ENCODE peak calls at places on chromosomes 11 and 22, in ten cellular contexts. H is heart left ventricle, M is tibial nerve, K is uterus, Q is A549, B is H54, V is HCT116, Z is IMR-90, J is GM12878, A is gastrocnemius medialis. W is an unnamed sample.

GRCh38 chr11:78651923-78652602 is 77.4 kb upstream of the NARS2 start:
- DNase-seq in H (no peak), M (no peak), K (no peak), Q (no peak), B (no peak), V (no peak), Z (no peak), J (no peak), A (no peak), W (no peak)

GRCh38 chr11:11987503-11988022 is 20.9 kb downstream of the DKK3 start:
- DNase-seq in H (no peak), M (no peak), K (no peak), Q (peak), B (no peak), V (no peak), Z (peak), J (no peak), A (no peak), W (no peak)

GRCh38 chr11:45930951-45931563 is 8.6 kb downstream of the LARGE2 start:
- DNase-seq in H (no peak), M (no peak), K (no peak), Q (no peak), B (no peak), V (no peak), Z (no peak), J (no peak), A (no peak), W (no peak)

GRCh38 chr22:19765477-19766234 is 5.1 kb downstream of the TBX1 start:
- DNase-seq in H (no peak), M (no peak), K (no peak), Q (no peak), B (no peak), V (no peak), Z (no peak), J (no peak), A (no peak), W (peak)

GRCh38 chr11:119416606-119417580 is 6.1 kb downstream of the THY1 start:
- DNase-seq in H (no peak), M (no peak), K (no peak), Q (no peak), B (peak), V (no peak), Z (peak), J (no peak), A (no peak), W (no peak)

GRCh38 chr22:24178502-24179440 is 2.5 kb upstream of the SUSD2 start:
- DNase-seq in H (no peak), M (no peak), K (no peak), Q (no peak), B (no peak), V (no peak), Z (no peak), J (no peak), A (no peak), W (peak)

GRCh38 chr22:45865561-45866397 is 111.2 kb downstream of the WNT7B start:
- DNase-seq in H (no peak), M (no peak), K (no peak), Q (no peak), B (no peak), V (no peak), Z (no peak), J (no peak), A (no peak), W (no peak)

GRCh38 chr11:116742104-116742503 is 30.7 kb downstream of the BUD13 start:
- DNase-seq in H (no peak), M (no peak), K (no peak), Q (no peak), B (no peak), V (no peak), Z (peak), J (no peak), A (no peak), W (no peak)

GRCh38 chr11:47661245-47661644 is 18.9 kb upstream of the MTCH2 start:
- DNase-seq in H (no peak), M (no peak), K (no peak), Q (no peak), B (no peak), V (no peak), Z (no peak), J (no peak), A (no peak), W (no peak)

GRCh38 chr11:20008870-20009644 is 151.2 kb downstream of the DBX1 start:
- DNase-seq in H (no peak), M (no peak), K (no peak), Q (no peak), B (no peak), V (no peak), Z (no peak), J (no peak), A (no peak), W (no peak)
- TF ChIP-seq POLR2A in H (no peak), M (no peak), K (no peak), Q (no peak), B (no peak), V (no peak), Z (no peak), J (no peak), A (no peak), W (no peak)

GRCh38 chr22:43955883-43956286 is 643 bp downstream of the SAMM50 start:
- DNase-seq in H (no peak), M (no peak), K (no peak), Q (no peak), B (no peak), V (no peak), Z (no peak), J (no peak), A (no peak), W (peak)

GRCh38 chr22:43956805-43957463 is 1.7 kb downstream of the SAMM50 start:
- DNase-seq in H (no peak), M (no peak), K (peak), Q (no peak), B (no peak), V (no peak), Z (no peak), J (no peak), A (peak), W (no peak)

GRCh38 chr22:43953988-43954771 is 1.1 kb upstream of the SAMM50 start:
- DNase-seq in H (no peak), M (no peak), K (no peak), Q (no peak), B (no peak), V (no peak), Z (no peak), J (no peak), A (no peak), W (peak)

GRCh38 chr22:43956383-43956782 is 1.1 kb downstream of the SAMM50 start:
- DNase-seq in H (no peak), M (no peak), K (no peak), Q (no peak), B (no peak), V (no peak), Z (no peak), J (no peak), A (no peak), W (no peak)

GRCh38 chr22:43955040-43955882 is at the start of gene SAMM50:
- DNase-seq in H (peak), M (peak), K (peak), Q (peak), B (peak), V (peak), Z (peak), J (peak), A (peak), W (peak)
- TF ChIP-seq POLR2A in H (no peak), M (peak), K (peak), Q (peak), B (peak), V (peak), Z (peak), J (peak), A (peak), W (peak)

GRCh38 chr11:44617671-44618461 is 52.4 kb downstream of the CD82 start:
- DNase-seq in H (no peak), M (peak), K (peak), Q (no peak), B (no peak), V (no peak), Z (no peak), J (no peak), A (no peak), W (no peak)
- TF ChIP-seq POLR2A in H (no peak), M (no peak), K (no peak), Q (no peak), B (no peak), V (no peak), Z (no peak), J (no peak), A (no peak), W (no peak)

GRCh38 chr11:65615229-65615949 is at the start of gene PCNX3:
- DNase-seq in H (peak), M (peak), K (peak), Q (peak), B (peak), V (peak), Z (peak), J (peak), A (peak), W (peak)
- TF ChIP-seq POLR2A in H (no peak), M (no peak), K (peak), Q (peak), B (peak), V (no peak), Z (no peak), J (peak), A (peak), W (peak)

GRCh38 chr11:72793452-72794367 is at the start of gene STARD10:
- DNase-seq in H (peak), M (peak), K (peak), Q (peak), B (peak), V (peak), Z (peak), J (peak), A (peak), W (peak)
- TF ChIP-seq POLR2A in H (no peak), M (peak), K (peak), Q (peak), B (peak), V (peak), Z (no peak), J (peak), A (no peak), W (no peak)

GRCh38 chr11:35223429-35223828 is 84.5 kb downstream of the CD44 start:
- DNase-seq in H (no peak), M (no peak), K (peak), Q (no peak), B (no peak), V (no peak), Z (peak), J (no peak), A (no peak), W (no peak)

GRCh38 chr11:35232961-35233360 is 94.0 kb downstream of the CD44 start:
- DNase-seq in H (no peak), M (no peak), K (no peak), Q (no peak), B (no peak), V (no peak), Z (peak), J (no peak), A (no peak), W (no peak)

GRCh38 chr11:35231074-35231473 is 92.1 kb downstream of the CD44 start:
- DNase-seq in H (no peak), M (no peak), K (no peak), Q (no peak), B (no peak), V (no peak), Z (no peak), J (no peak), A (no peak), W (no peak)

GRCh38 chr11:35227551-35228341 is 88.8 kb downstream of the CD44 start:
- DNase-seq in H (no peak), M (no peak), K (no peak), Q (no peak), B (no peak), V (no peak), Z (peak), J (no peak), A (no peak), W (peak)
- TF ChIP-seq POLR2A in H (no peak), M (no peak), K (no peak), Q (no peak), B (no peak), V (no peak), Z (no peak), J (no peak), A (no peak), W (no peak)

DNA sequence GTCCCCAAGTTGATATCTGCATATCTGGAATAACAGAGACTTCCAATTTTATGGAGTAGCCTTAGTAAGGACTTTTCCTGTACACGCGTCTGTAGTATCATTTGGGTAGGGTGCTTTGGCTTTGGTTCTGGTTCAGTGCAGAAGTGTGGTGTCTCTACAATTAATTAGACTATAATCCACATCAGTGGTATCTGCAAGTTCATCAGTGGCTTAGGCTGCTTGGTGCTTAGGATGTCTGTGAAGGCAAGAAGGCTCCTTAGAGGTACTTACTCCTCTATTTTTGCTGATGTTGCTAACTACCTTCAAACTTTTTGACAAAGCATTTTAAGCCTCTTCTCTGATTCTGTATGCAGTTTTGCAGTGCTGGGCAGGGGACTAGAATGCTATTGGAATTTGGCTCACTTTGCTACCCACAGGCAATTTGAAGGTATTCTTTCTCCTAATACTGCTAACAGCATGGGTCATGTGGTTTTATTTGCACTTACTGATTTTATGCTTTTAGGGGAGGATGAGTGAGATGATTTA is 49.4 kb downstream of the KCNQ1OT1 start:
- DNase-seq in H (no peak), M (no peak), K (no peak), Q (no peak), B (no peak), V (no peak), Z (no peak), J (no peak), A (no peak), W (no peak)
- TF ChIP-seq POLR2A in H (no peak), M (no peak), K (no peak), Q (no peak), B (no peak), V (no peak), Z (no peak), J (no peak), A (no peak), W (no peak)

GRCh38 chr11:66336234-66337102 is at the start of gene RIN1:
- DNase-seq in H (peak), M (no peak), K (peak), Q (peak), B (peak), V (peak), Z (peak), J (peak), A (peak), W (peak)
- TF ChIP-seq POLR2A in H (no peak), M (no peak), K (no peak), Q (peak), B (peak), V (peak), Z (peak), J (peak), A (peak), W (peak)

GRCh38 chr11:206002-206384 is 1.2 kb downstream of the BET1L start:
- DNase-seq in H (no peak), M (no peak), K (peak), Q (no peak), B (no peak), V (no peak), Z (no peak), J (no peak), A (no peak), W (no peak)

GRCh38 chr11:208177-208916 is 839 bp downstream of the RIC8A start:
- DNase-seq in H (peak), M (peak), K (peak), Q (peak), B (peak), V (peak), Z (peak), J (no peak), A (peak), W (peak)

GRCh38 chr11:206516-207212 is 535 bp downstream of the BET1L start:
- DNase-seq in H (peak), M (no peak), K (peak), Q (no peak), B (no peak), V (no peak), Z (no peak), J (no peak), A (no peak), W (peak)

GRCh38 chr11:208917-209260 is 1.4 kb downstream of the RIC8A start:
- DNase-seq in H (peak), M (no peak), K (peak), Q (no peak), B (no peak), V (no peak), Z (no peak), J (no peak), A (no peak), W (no peak)

GRCh38 chr11:207213-208176 is at the start of the genes BET1L and RIC8A:
- DNase-seq in H (peak), M (peak), K (peak), Q (peak), B (peak), V (peak), Z (peak), J (peak), A (peak), W (peak)
- TF ChIP-seq POLR2A in H (peak), M (peak), K (peak), Q (peak), B (peak), V (peak), Z (peak), J (peak), A (peak), W (peak)

W was measured in NB4.